ENCODE peak calls at places on chromosome 15, in nine cellular contexts. G is transverse colon, M is endodermal cell, Y is HAP-1, Z is SK-N-SH, C is K562, L is mesendoderm, N is body of pancreas, I is tibial artery. V is an unnamed sample. For H3K36me3, the result is how much of the 10 kb centered on the place peaks cover.

GRCh38 chr15:42920281-42921048 is at the start of gene TTBK2:
- DNase-seq in N (peak), Z (peak), C (peak), G (peak), L (peak), M (peak), I (peak), Y (peak), V (peak)

GRCh38 chr15:49645937-49646336 is 25.1 kb downstream of the DTWD1 start:
- DNase-seq in Z (no peak), G (no peak), I (peak), C (peak), Y (no peak), L (no peak), M (no peak), N (peak), V (no peak)

GRCh38 chr15:41233367-41233771 is 2.3 kb downstream of the CHP1 start:
- DNase-seq in C (peak), M (no peak), Y (no peak), L (no peak), I (no peak), G (no peak), N (no peak), Z (no peak), V (no peak)

GRCh38 chr15:51727141-51727897 is 10.1 kb downstream of the LYSMD2 start:
- DNase-seq in Y (no peak), Z (peak), M (no peak), I (no peak), N (no peak), G (no peak), C (peak), L (peak), V (no peak)

GRCh38 chr15:66721501-66721937 is 19.5 kb downstream of the SMAD6 start:
- DNase-seq in G (no peak), I (no peak), M (no peak), Y (no peak), C (peak), Z (no peak), L (peak), N (no peak), V (no peak)

GRCh38 chr15:92142242-92143232 is 251.1 kb upstream of the ST8SIA2 start:
- DNase-seq in Y (no peak), Z (no peak), M (no peak), N (no peak), L (no peak), G (no peak), C (no peak), I (no peak), V (no peak)

GRCh38 chr15:68548375-68548774 is 30.4 kb upstream of the CORO2B start:
- DNase-seq in N (no peak), I (no peak), M (no peak), G (no peak), Z (no peak), L (no peak), C (no peak), Y (no peak), V (no peak)

GRCh38 chr15:72423256-72423655 is 25.2 kb downstream of the TMEM202 start:
- DNase-seq in N (no peak), M (no peak), Y (no peak), I (no peak), Z (no peak), L (no peak), C (no peak), G (no peak), V (no peak)

GRCh38 chr15:21269121-21269520 is 171.2 kb downstream of the POTEB3 start:
- DNase-seq in L (no peak), N (no peak), C (no peak), Z (no peak), Y (no peak), I (no peak), M (peak), G (no peak), V (no peak)

GRCh38 chr15:92889390-92890113 is 10.6 kb upstream of the CHD2 start:
- DNase-seq in G (no peak), Y (no peak), Z (no peak), L (no peak), N (no peak), I (no peak), M (no peak), C (no peak), V (no peak)

GRCh38 chr15:92035961-92036360 is 182.5 kb downstream of the SLCO3A1 start:
- DNase-seq in L (no peak), Y (no peak), N (no peak), Z (no peak), C (no peak), G (no peak), I (no peak), M (no peak), V (no peak)

GRCh38 chr15:51450001-51450400 is 108.5 kb downstream of the GLDN start:
- DNase-seq in G (no peak), Z (no peak), N (peak), C (no peak), Y (no peak), M (no peak), L (peak), I (no peak), V (no peak)

GRCh38 chr15:72994778-72995177 is 57.5 kb upstream of the NEO1 start:
- DNase-seq in N (no peak), I (no peak), G (peak), Y (no peak), Z (no peak), L (no peak), M (no peak), C (no peak), V (no peak)

GRCh38 chr15:25178835-25179672 is 224.3 kb downstream of the SNRPN start:
- DNase-seq in I (no peak), Z (no peak), Y (no peak), C (no peak), M (peak), N (peak), G (peak), L (no peak), V (no peak)

GRCh38 chr15:51322622-51323296 is 15.6 kb downstream of the CYP19A1 start:
- DNase-seq in Z (no peak), C (no peak), Y (no peak), G (peak), N (peak), L (no peak), M (no peak), I (peak), V (no peak)

GRCh38 chr15:49521802-49522201 is 98.8 kb downstream of the FGF7 start:
- DNase-seq in Z (no peak), C (peak), I (no peak), M (peak), N (no peak), L (peak), G (no peak), Y (no peak), V (no peak)

GRCh38 chr15:48845123-48845522 is 32.8 kb upstream of the EID1 start:
- DNase-seq in Y (no peak), C (no peak), G (no peak), L (no peak), N (no peak), Z (no peak), M (no peak), I (no peak), V (no peak)

GRCh38 chr15:95839367-95839782 is 491.1 kb upstream of the NR2F2 start:
- DNase-seq in N (no peak), G (no peak), Z (no peak), L (no peak), C (no peak), I (no peak), M (no peak), Y (no peak), V (no peak)

GRCh38 chr15:72034351-72034750 is 83.6 kb downstream of the MYO9A start:
- DNase-seq in N (no peak), Y (no peak), G (no peak), Z (no peak), C (no peak), I (no peak), M (no peak), L (no peak), V (no peak)

GRCh38 chr15:61171190-61171589 is 57.9 kb downstream of the RORA start:
- DNase-seq in N (no peak), Y (no peak), M (peak), C (no peak), L (no peak), G (no peak), Z (no peak), I (no peak), V (no peak)

GRCh38 chr15:45116482-45117326 is 2.6 kb downstream of the DUOXA2 start:
- DNase-seq in Z (no peak), G (no peak), N (no peak), Y (no peak), C (no peak), M (no peak), I (no peak), L (no peak), V (no peak)

GRCh38 chr15:29090617-29091466 is 178.8 kb downstream of the NSMCE3 start:
- DNase-seq in Z (peak), C (peak), G (no peak), I (no peak), Y (no peak), M (peak), L (peak), N (no peak), V (no peak)

GRCh38 chr15:51924146-51925068 is 47.2 kb downstream of the LEO1 start:
- DNase-seq in Y (no peak), C (peak), L (peak), I (no peak), M (peak), N (no peak), Z (no peak), G (no peak), V (no peak)

GRCh38 chr15:39084683-39085530 is 496.0 kb upstream of the THBS1 start:
- DNase-seq in Z (peak), L (no peak), Y (no peak), N (peak), I (no peak), G (peak), C (no peak), M (no peak), V (no peak)

GRCh38 chr15:84797212-84797611 is 19.9 kb upstream of the ALPK3 start:
- DNase-seq in I (no peak), N (no peak), C (no peak), Z (no peak), M (no peak), Y (no peak), G (no peak), L (no peak), V (no peak)
- H3K36me3 ChIP-seq in I (half or more), N (under half), C (half or more), Z (half or more), M (half or more), Y (half or more), G (under half), L (under half), V (half or more)

DNA sequence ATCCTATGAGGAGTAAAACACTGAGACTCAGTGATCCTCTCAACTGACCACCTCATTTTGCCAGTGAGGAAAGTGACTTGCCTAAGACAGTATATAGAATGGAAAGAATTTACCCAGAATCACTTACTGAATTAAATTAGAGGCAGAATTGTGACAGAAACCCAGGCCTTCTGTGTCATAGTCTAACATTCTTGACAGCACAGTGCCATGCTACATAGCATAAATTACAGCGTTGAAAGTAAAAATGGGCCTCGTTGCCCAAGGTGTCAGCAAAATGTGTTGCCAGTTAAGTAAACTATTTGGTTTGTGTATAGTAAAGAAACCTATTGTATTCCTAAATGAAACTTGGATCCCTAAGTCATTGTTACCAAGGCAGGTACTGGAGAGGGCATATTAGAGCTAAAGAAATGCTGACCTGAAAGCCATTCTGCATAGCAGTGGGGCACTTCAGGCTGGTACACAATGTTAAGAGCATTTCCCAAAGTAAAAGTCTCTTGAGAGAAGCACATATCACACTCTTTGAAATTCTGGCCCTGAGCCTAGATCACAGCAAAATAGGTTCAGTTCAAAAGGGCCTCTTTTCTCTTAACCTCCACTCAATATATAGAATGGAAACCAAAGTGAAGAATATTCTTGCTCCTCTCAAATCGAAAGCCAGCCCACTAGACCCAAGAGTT is 53.8 kb downstream of the HMG20A start:
- DNase-seq in M (no peak), I (no peak), L (no peak), C (no peak), Y (no peak), N (no peak), G (no peak), Z (no peak), V (no peak)
- H3K36me3 ChIP-seq in M (half or more), I (under half), L (under half), C (half or more), Y (half or more), N (under half), G (under half), Z (half or more), V (under half)

GRCh38 chr15:100910119-100910518 is 9.0 kb upstream of the LRRK1 start:
- DNase-seq in Z (no peak), C (no peak), G (no peak), N (no peak), M (peak), Y (no peak), I (peak), L (no peak), V (no peak)
- H3K36me3 ChIP-seq in Z (under half), C (under half), G (under half), N (under half), M (under half), Y (under half), I (under half), L (under half), V (under half)

GRCh38 chr15:90441011-90441410 is 53.0 kb downstream of the IQGAP1 start:
- DNase-seq in Y (no peak), Z (no peak), N (no peak), G (no peak), M (no peak), C (no peak), L (no peak), I (no peak), V (no peak)

GRCh38 chr15:90435652-90436337 is 47.8 kb downstream of the IQGAP1 start:
- DNase-seq in L (no peak), Y (no peak), I (no peak), N (no peak), G (no peak), M (no peak), C (no peak), Z (no peak), V (no peak)

GRCh38 chr15:90439946-90440345 is 51.9 kb downstream of the IQGAP1 start:
- DNase-seq in C (no peak), G (no peak), N (no peak), L (no peak), Y (no peak), M (no peak), Z (no peak), I (no peak), V (no peak)

GRCh38 chr15:90437516-90437915 is 49.5 kb downstream of the IQGAP1 start:
- DNase-seq in L (no peak), I (no peak), M (no peak), N (no peak), C (no peak), G (no peak), Y (no peak), Z (no peak), V (no peak)

GRCh38 chr15:90436952-90437351 is 48.9 kb downstream of the IQGAP1 start:
- DNase-seq in C (no peak), G (no peak), Y (no peak), N (no peak), L (no peak), I (no peak), M (no peak), Z (no peak), V (no peak)
- H3K36me3 ChIP-seq in C (under half), G (under half), Y (under half), N (under half), L (under half), I (under half), M (half or more), Z (under half), V (under half)

GRCh38 chr15:75215107-75216004 is 13.7 kb downstream of the C15orf39 start:
- DNase-seq in I (no peak), Y (no peak), M (no peak), C (no peak), N (no peak), G (no peak), Z (no peak), L (no peak), V (no peak)

GRCh38 chr15:75214293-75215096 is 12.8 kb downstream of the C15orf39 start:
- DNase-seq in Z (no peak), N (no peak), G (no peak), Y (no peak), M (no peak), L (no peak), I (no peak), C (no peak), V (no peak)

GRCh38 chr15:75212200-75212858 is 10.6 kb downstream of the C15orf39 start:
- DNase-seq in M (no peak), Z (no peak), N (no peak), C (no peak), L (no peak), Y (no peak), I (no peak), G (no peak), V (no peak)

GRCh38 chr15:75213212-75213767 is 11.6 kb downstream of the C15orf39 start:
- DNase-seq in C (no peak), L (no peak), Z (no peak), Y (no peak), N (no peak), I (no peak), M (no peak), G (no peak), V (no peak)

GRCh38 chr15:75213768-75214221 is 12.1 kb downstream of the C15orf39 start:
- DNase-seq in M (no peak), N (no peak), L (no peak), G (no peak), C (no peak), Y (no peak), Z (no peak), I (no peak), V (no peak)
- H3K36me3 ChIP-seq in M (under half), N (under half), L (under half), G (under half), C (under half), Y (under half), Z (under half), I (under half), V (under half)

GRCh38 chr15:65484876-65485275 is 32.6 kb downstream of the DPP8 start:
- DNase-seq in G (no peak), L (no peak), Z (no peak), N (no peak), C (no peak), M (no peak), I (no peak), Y (no peak), V (no peak)
- H3K36me3 ChIP-seq in G (half or more), L (under half), Z (under half), N (under half), C (half or more), M (half or more), I (half or more), Y (under half), V (under half)

GRCh38 chr15:70055601-70056051 is 42.1 kb downstream of the TLE3 start:
- DNase-seq in C (peak), Z (peak), Y (no peak), I (peak), N (no peak), L (peak), G (no peak), M (no peak), V (peak)
- H3K36me3 ChIP-seq in C (half or more), Z (half or more), Y (half or more), I (half or more), N (under half), L (under half), G (half or more), M (half or more), V (under half)

GRCh38 chr15:65060641-65061397 is 7.0 kb downstream of the RASL12 start:
- DNase-seq in N (no peak), Z (no peak), G (no peak), L (no peak), I (peak), M (no peak), C (no peak), Y (no peak), V (no peak)

GRCh38 chr15:65059931-65060596 is 7.7 kb downstream of the RASL12 start:
- DNase-seq in I (peak), Y (no peak), L (no peak), N (no peak), C (no peak), Z (no peak), M (no peak), G (no peak), V (no peak)

GRCh38 chr15:65062726-65063125 is 5.1 kb downstream of the RASL12 start:
- DNase-seq in L (no peak), Y (no peak), M (no peak), G (no peak), I (no peak), N (no peak), Z (no peak), C (no peak), V (no peak)

GRCh38 chr15:65059369-65059750 is 8.4 kb downstream of the RASL12 start:
- DNase-seq in I (peak), M (no peak), C (no peak), Y (no peak), N (no peak), Z (peak), G (no peak), L (no peak), V (no peak)

DNA sequence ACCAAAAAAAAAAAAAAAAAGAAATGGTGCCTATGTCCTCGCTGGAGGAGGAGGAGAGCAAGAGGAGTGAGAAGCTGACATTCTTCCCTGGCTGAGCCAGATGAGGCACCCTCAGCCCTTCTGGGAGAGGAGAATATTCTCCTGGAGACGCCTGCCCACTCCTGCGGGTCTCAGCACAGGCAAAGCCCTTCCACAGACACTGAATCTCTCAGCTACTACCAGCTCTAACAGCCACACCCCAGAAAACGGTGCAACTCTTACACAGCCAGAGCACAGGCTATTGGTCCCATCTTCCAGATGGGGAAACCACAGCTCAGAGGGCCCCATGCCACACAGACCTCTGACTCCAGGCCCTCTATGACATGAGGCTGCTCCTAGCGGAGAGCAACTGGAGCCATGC is 5.7 kb downstream of the RASL12 start:
- DNase-seq in M (no peak), G (no peak), L (no peak), I (peak), Y (no peak), Z (no peak), C (no peak), N (no peak), V (no peak)
- H3K36me3 ChIP-seq in M (half or more), G (under half), L (under half), I (under half), Y (under half), Z (under half), C (under half), N (under half), V (under half)

GRCh38 chr15:63588826-63589225 is 8.4 kb upstream of the FBXL22 start:
- DNase-seq in Z (no peak), M (no peak), Y (no peak), G (no peak), L (no peak), N (no peak), C (no peak), I (no peak), V (no peak)
- H3K36me3 ChIP-seq in Z (under half), M (half or more), Y (under half), G (under half), L (under half), N (under half), C (half or more), I (under half), V (under half)

GRCh38 chr15:31376511-31376910 is 49.9 kb downstream of the KLF13 start:
- DNase-seq in Z (no peak), L (no peak), C (no peak), I (no peak), Y (no peak), N (no peak), M (no peak), G (peak), V (no peak)

GRCh38 chr15:31375772-31376171 is 49.1 kb downstream of the KLF13 start:
- DNase-seq in N (no peak), L (no peak), G (no peak), M (no peak), Z (no peak), Y (no peak), I (no peak), C (no peak), V (no peak)

GRCh38 chr15:31378363-31378903 is 51.8 kb downstream of the KLF13 start:
- DNase-seq in M (no peak), C (no peak), Y (no peak), I (no peak), N (no peak), L (no peak), G (no peak), Z (no peak), V (no peak)

GRCh38 chr15:31379042-31379441 is 52.4 kb downstream of the KLF13 start:
- DNase-seq in Y (no peak), M (no peak), G (no peak), L (no peak), Z (no peak), I (no peak), N (no peak), C (no peak), V (no peak)

DNA sequence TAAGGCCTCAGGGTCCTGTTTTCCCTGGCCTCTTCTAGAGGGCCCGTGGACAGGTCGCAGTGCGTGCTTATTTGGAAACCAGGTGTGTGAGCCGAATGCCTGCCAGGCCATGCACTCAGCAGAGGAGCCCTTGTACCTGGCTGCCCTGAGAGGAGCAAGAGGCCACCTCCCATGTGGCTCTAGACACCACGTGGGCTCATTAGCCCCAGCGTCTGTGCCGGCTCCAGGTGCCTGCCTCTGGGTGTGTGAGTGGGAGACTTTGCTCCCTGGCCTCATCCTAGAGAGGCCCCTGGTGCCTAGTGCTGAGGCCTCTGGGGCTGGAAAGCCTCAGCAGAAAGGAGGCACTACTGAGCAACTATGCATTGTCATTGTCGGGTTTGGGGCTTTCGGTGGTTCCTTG is 50.4 kb downstream of the KLF13 start:
- DNase-seq in Z (no peak), N (no peak), L (no peak), G (peak), M (no peak), Y (no peak), I (no peak), C (no peak), V (no peak)
- H3K36me3 ChIP-seq in Z (under half), N (under half), L (under half), G (under half), M (under half), Y (under half), I (under half), C (under half), V (under half)

V was measured in right lobe of liver.